ENCODE peak calls at places on chromosomes 4 and X, in six cellular contexts. One of them, this sample, is unnamed. For H3K9me2, the result is how much of the 10 kb centered on the place peaks cover.

GRCh38 chr4:151097759-151098158 is 1.7 kb upstream of the RPS3A start:
- DNase-seq in Karpas-422: no peak
- DNase-seq in SK-N-SH: no peak
- DNase-seq in HCT116: no peak
- DNase-seq in MM.1S: no peak
- DNase-seq in PC-3: no peak
- DNase-seq in this sample: no peak

GRCh38 chrX:147476008-147476407 is 435.7 kb upstream of the FMR1 start:
- DNase-seq in Karpas-422: peak
- DNase-seq in HCT116: no peak
- DNase-seq in PC-3: peak
- DNase-seq in SK-N-SH: peak
- DNase-seq in MM.1S: peak
- DNase-seq in this sample: peak

GRCh38 chr4:84894621-84895020 is 71.9 kb downstream of the WDFY3 start:
- DNase-seq in HCT116: no peak
- DNase-seq in SK-N-SH: no peak
- DNase-seq in PC-3: no peak
- DNase-seq in MM.1S: no peak
- DNase-seq in Karpas-422: no peak
- DNase-seq in this sample: no peak

GRCh38 chr4:90357117-90357710 is 230.0 kb downstream of the CCSER1 start:
- DNase-seq in Karpas-422: peak
- DNase-seq in HCT116: peak
- DNase-seq in MM.1S: peak
- DNase-seq in PC-3: peak
- DNase-seq in SK-N-SH: peak
- DNase-seq in this sample: peak

GRCh38 chr4:19259920-19260319 is 991.8 kb upstream of the SLIT2 start:
- DNase-seq in Karpas-422: no peak
- DNase-seq in MM.1S: no peak
- DNase-seq in SK-N-SH: no peak
- DNase-seq in PC-3: no peak
- DNase-seq in HCT116: no peak
- DNase-seq in this sample: no peak

GRCh38 chr4:153393397-153393796 is 48.9 kb downstream of the MND1 start:
- DNase-seq in MM.1S: no peak
- DNase-seq in PC-3: peak
- DNase-seq in Karpas-422: no peak
- DNase-seq in HCT116: no peak
- DNase-seq in SK-N-SH: no peak
- DNase-seq in this sample: peak

GRCh38 chr4:76365636-76366035 is 55.3 kb downstream of the CCDC158 start:
- DNase-seq in HCT116: no peak
- DNase-seq in SK-N-SH: no peak
- DNase-seq in MM.1S: no peak
- DNase-seq in PC-3: no peak
- DNase-seq in Karpas-422: no peak
- DNase-seq in this sample: peak

GRCh38 chr4:186161138-186161537 is 30.2 kb upstream of the CYP4V2 start:
- DNase-seq in PC-3: no peak
- DNase-seq in SK-N-SH: no peak
- DNase-seq in HCT116: no peak
- DNase-seq in MM.1S: peak
- DNase-seq in Karpas-422: peak
- DNase-seq in this sample: no peak

GRCh38 chrX:64093761-64094160 is 111.7 kb downstream of the AMER1 start:
- DNase-seq in HCT116: no peak
- DNase-seq in PC-3: peak
- DNase-seq in SK-N-SH: peak
- DNase-seq in Karpas-422: peak
- DNase-seq in MM.1S: no peak
- DNase-seq in this sample: peak

GRCh38 chr4:94452476-94453300 is 946 bp downstream of the PDLIM5 start:
- DNase-seq in MM.1S: peak
- DNase-seq in HCT116: peak
- DNase-seq in SK-N-SH: peak
- DNase-seq in PC-3: peak
- DNase-seq in Karpas-422: peak
- DNase-seq in this sample: peak

GRCh38 chr4:94451669-94452475 is at the start of gene PDLIM5:
- DNase-seq in HCT116: peak
- DNase-seq in PC-3: peak
- DNase-seq in SK-N-SH: peak
- DNase-seq in Karpas-422: peak
- DNase-seq in MM.1S: peak
- DNase-seq in this sample: peak

GRCh38 chr4:94453534-94453963 is 1.8 kb downstream of the PDLIM5 start:
- DNase-seq in Karpas-422: peak
- DNase-seq in HCT116: no peak
- DNase-seq in PC-3: peak
- DNase-seq in MM.1S: no peak
- DNase-seq in SK-N-SH: no peak
- DNase-seq in this sample: peak

GRCh38 chr4:94455081-94455480 is 3.3 kb downstream of the PDLIM5 start:
- DNase-seq in SK-N-SH: no peak
- DNase-seq in Karpas-422: no peak
- DNase-seq in MM.1S: no peak
- DNase-seq in HCT116: no peak
- DNase-seq in PC-3: peak
- DNase-seq in this sample: peak

DNA sequence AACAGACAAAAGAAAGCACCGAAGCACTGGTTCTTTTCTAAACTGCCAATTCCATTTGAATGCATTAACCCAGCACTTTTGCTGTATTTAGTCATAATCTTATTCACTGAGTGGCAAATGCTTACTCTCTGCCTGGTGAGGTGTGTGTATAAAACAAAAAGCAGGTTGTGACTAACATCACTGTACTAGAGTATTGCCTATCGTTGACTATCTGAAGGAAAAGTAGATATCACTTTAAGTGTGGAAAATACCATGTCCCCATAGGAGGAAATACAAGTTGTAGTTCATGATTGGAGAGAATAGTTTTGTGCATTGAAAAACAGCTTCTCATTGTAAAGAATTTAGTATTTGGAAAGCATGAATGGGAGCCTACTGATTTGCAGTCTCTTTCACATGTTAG is 2.7 kb downstream of the PDLIM5 start:
- DNase-seq in HCT116: no peak
- DNase-seq in MM.1S: no peak
- DNase-seq in PC-3: peak
- DNase-seq in Karpas-422: no peak
- DNase-seq in SK-N-SH: no peak
- DNase-seq in this sample: peak
- H3K9ac ChIP-seq in HCT116: no peak
- H3K9ac ChIP-seq in MM.1S: no peak
- H3K9ac ChIP-seq in PC-3: peak
- H3K9ac ChIP-seq in Karpas-422: no peak
- H3K9ac ChIP-seq in SK-N-SH: peak
- H3K9ac ChIP-seq in this sample: peak

GRCh38 chr4:74394476-74395136 is 29.7 kb downstream of the EREG start:
- DNase-seq in HCT116: peak
- DNase-seq in PC-3: peak
- DNase-seq in SK-N-SH: no peak
- DNase-seq in Karpas-422: no peak
- DNase-seq in MM.1S: no peak
- DNase-seq in this sample: peak

GRCh38 chr4:74397748-74398426 is 32.9 kb downstream of the EREG start:
- DNase-seq in HCT116: no peak
- DNase-seq in PC-3: peak
- DNase-seq in Karpas-422: peak
- DNase-seq in SK-N-SH: no peak
- DNase-seq in MM.1S: peak
- DNase-seq in this sample: peak

GRCh38 chr4:74402692-74403460 is 37.9 kb downstream of the EREG start:
- DNase-seq in SK-N-SH: no peak
- DNase-seq in MM.1S: no peak
- DNase-seq in Karpas-422: peak
- DNase-seq in PC-3: no peak
- DNase-seq in HCT116: no peak
- DNase-seq in this sample: no peak

GRCh38 chr4:74395633-74396032 is 30.7 kb downstream of the EREG start:
- DNase-seq in PC-3: no peak
- DNase-seq in MM.1S: no peak
- DNase-seq in Karpas-422: no peak
- DNase-seq in SK-N-SH: no peak
- DNase-seq in HCT116: no peak
- DNase-seq in this sample: no peak

GRCh38 chr4:74400395-74400794 is 35.5 kb downstream of the EREG start:
- DNase-seq in MM.1S: no peak
- DNase-seq in Karpas-422: no peak
- DNase-seq in HCT116: no peak
- DNase-seq in PC-3: no peak
- DNase-seq in SK-N-SH: no peak
- DNase-seq in this sample: no peak
- H3K9me2 ChIP-seq in MM.1S: under half
- H3K9me2 ChIP-seq in Karpas-422: under half
- H3K9me2 ChIP-seq in HCT116: under half
- H3K9me2 ChIP-seq in PC-3: under half
- H3K9me2 ChIP-seq in SK-N-SH: under half
- H3K9me2 ChIP-seq in this sample: under half

DNA sequence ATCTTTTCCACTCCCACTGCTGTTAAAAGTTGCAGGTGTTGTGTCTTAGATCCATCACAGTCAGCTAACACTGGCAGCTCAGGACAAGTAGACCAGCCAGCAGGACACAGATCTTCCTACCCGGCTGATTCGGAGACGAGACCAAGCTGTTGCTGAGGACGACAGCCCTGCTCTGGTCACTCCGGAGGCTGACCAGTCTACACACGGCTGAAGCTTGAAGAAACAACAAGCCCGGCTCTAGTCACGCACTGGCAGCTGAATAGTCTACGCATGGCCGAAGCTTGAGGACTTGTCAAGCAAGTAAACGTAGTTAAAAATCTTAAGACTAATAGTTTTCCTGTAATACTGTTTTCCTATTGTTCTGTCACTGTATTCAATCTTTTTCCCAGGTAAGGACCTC is 1.8 kb downstream of the ACOX3 start:
- DNase-seq in SK-N-SH: no peak
- DNase-seq in MM.1S: no peak
- DNase-seq in Karpas-422: no peak
- DNase-seq in PC-3: no peak
- DNase-seq in HCT116: no peak
- DNase-seq in this sample: no peak
- H3K9ac ChIP-seq in SK-N-SH: no peak
- H3K9ac ChIP-seq in MM.1S: no peak
- H3K9ac ChIP-seq in Karpas-422: no peak
- H3K9ac ChIP-seq in PC-3: no peak
- H3K9ac ChIP-seq in HCT116: peak
- H3K9ac ChIP-seq in this sample: peak

DNA sequence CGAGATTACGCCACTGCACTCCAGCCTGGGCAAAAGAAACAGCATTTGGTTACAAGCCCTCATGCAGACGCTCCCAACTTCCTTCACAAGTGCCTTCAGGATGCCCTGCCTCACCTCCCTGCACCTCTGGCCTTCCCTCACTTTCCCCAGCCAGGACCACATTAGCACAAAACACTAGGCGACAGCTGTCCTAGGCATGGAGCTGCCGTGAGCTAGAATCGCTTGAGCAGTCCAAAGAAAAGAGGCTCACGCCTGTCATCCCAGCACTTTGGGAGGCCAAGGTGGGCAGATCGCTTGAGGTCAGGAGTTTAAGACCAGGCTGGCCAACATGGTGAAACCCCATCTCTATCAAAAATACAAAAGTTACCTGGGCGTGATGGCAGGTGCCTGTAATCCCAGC is 15.8 kb downstream of the RNF212 start:
- DNase-seq in PC-3: no peak
- DNase-seq in Karpas-422: no peak
- DNase-seq in SK-N-SH: no peak
- DNase-seq in HCT116: no peak
- DNase-seq in MM.1S: no peak
- DNase-seq in this sample: no peak
- H3K9me2 ChIP-seq in PC-3: under half
- H3K9me2 ChIP-seq in Karpas-422: under half
- H3K9me2 ChIP-seq in SK-N-SH: under half
- H3K9me2 ChIP-seq in HCT116: under half
- H3K9me2 ChIP-seq in MM.1S: under half
- H3K9me2 ChIP-seq in this sample: under half

GRCh38 chr4:119480331-119480730 is 148.3 kb downstream of the PDE5A start:
- DNase-seq in Karpas-422: no peak
- DNase-seq in HCT116: no peak
- DNase-seq in SK-N-SH: no peak
- DNase-seq in PC-3: no peak
- DNase-seq in MM.1S: no peak
- DNase-seq in this sample: no peak

GRCh38 chr4:119478446-119479179 is 150.0 kb downstream of the PDE5A start:
- DNase-seq in HCT116: no peak
- DNase-seq in SK-N-SH: no peak
- DNase-seq in PC-3: no peak
- DNase-seq in Karpas-422: no peak
- DNase-seq in MM.1S: no peak
- DNase-seq in this sample: peak

GRCh38 chr4:119479835-119480234 is 148.8 kb downstream of the PDE5A start:
- DNase-seq in PC-3: no peak
- DNase-seq in Karpas-422: no peak
- DNase-seq in MM.1S: no peak
- DNase-seq in HCT116: no peak
- DNase-seq in SK-N-SH: no peak
- DNase-seq in this sample: no peak

GRCh38 chr4:119479180-119479814 is 149.3 kb downstream of the PDE5A start:
- DNase-seq in SK-N-SH: no peak
- DNase-seq in PC-3: no peak
- DNase-seq in MM.1S: no peak
- DNase-seq in Karpas-422: no peak
- DNase-seq in HCT116: no peak
- DNase-seq in this sample: no peak

GRCh38 chr4:119477412-119478053 is 151.1 kb downstream of the PDE5A start:
- DNase-seq in Karpas-422: no peak
- DNase-seq in PC-3: no peak
- DNase-seq in SK-N-SH: no peak
- DNase-seq in MM.1S: no peak
- DNase-seq in HCT116: no peak
- DNase-seq in this sample: peak
- H3K9ac ChIP-seq in Karpas-422: no peak
- H3K9ac ChIP-seq in PC-3: no peak
- H3K9ac ChIP-seq in SK-N-SH: no peak
- H3K9ac ChIP-seq in MM.1S: no peak
- H3K9ac ChIP-seq in HCT116: no peak
- H3K9ac ChIP-seq in this sample: no peak